ENCODE peak calls at places on chromosomes 6 and 20, in four cellular contexts. Z, A, L and M are unnamed samples.

GRCh38 chr6:132400641-132401119 is 595 bp downstream of the MOXD1 start:
- DNase-seq in Z (no peak), A (no peak), L (no peak), M (no peak)

GRCh38 chr20:258963-259362 is 1.4 kb downstream of the DEFB132 start:
- DNase-seq in Z (peak), A (no peak), L (no peak), M (no peak)

GRCh38 chr6:33698494-33698893 is 13.0 kb downstream of the UQCC2 start:
- DNase-seq in Z (no peak), A (no peak), L (no peak), M (no peak)

GRCh38 chr6:35048631-35049083 is 92.5 kb downstream of the TCP11 start:
- DNase-seq in Z (no peak), A (no peak), L (no peak), M (no peak)

GRCh38 chr6:158684311-158684710 is 34.5 kb downstream of the SYTL3 start:
- DNase-seq in Z (no peak), A (no peak), L (no peak), M (no peak)

GRCh38 chr6:167047554-167047953 is 48.4 kb downstream of the CEP43 start:
- DNase-seq in Z (no peak), A (no peak), L (no peak), M (peak)

GRCh38 chr6:8236956-8237355 is 134.6 kb upstream of the EEF1E1 start:
- DNase-seq in Z (peak), A (no peak), L (no peak), M (no peak)

GRCh38 chr6:107421696-107422256 is 37.6 kb downstream of the PDSS2 start:
- DNase-seq in Z (no peak), A (no peak), L (no peak), M (no peak)

GRCh38 chr20:18001131-18001921 is 32.5 kb downstream of the MGME1 start:
- DNase-seq in Z (no peak), A (no peak), L (no peak), M (no peak)

GRCh38 chr6:46865221-46865620 is 56.5 kb downstream of the ADGRF5 start:
- DNase-seq in Z (no peak), A (no peak), L (no peak), M (no peak)

GRCh38 chr20:38453941-38454340 is 18.7 kb upstream of the RALGAPB start:
- DNase-seq in Z (peak), A (no peak), L (no peak), M (no peak)

GRCh38 chr6:139367810-139368321 is 6.6 kb downstream of the CITED2 start:
- DNase-seq in Z (peak), A (no peak), L (no peak), M (no peak)

GRCh38 chr6:123658848-123659247 is 22.1 kb upstream of the TRDN start:
- DNase-seq in Z (no peak), A (no peak), L (no peak), M (no peak)

GRCh38 chr6:3884007-3884745 is 35.0 kb downstream of the FAM50B start:
- DNase-seq in Z (peak), A (no peak), L (no peak), M (no peak)